ENCODE peak calls at places on chromosomes 16 and 17, in ten cellular contexts. F, C, H, W, Q, R, B, L, D and X are unnamed samples.

GRCh38 chr16:47492428-47493357 is 31.6 kb downstream of the PHKB start:
- DNase-seq in F (peak; percentile 76), C (peak; percentile 79), H (peak; percentile 28), W (no peak), Q (no peak), R (no peak), B (peak; percentile 23), L (peak; percentile 76), D (no peak), X (no peak)

GRCh38 chr16:81616321-81617020 is 162.6 kb upstream of the PLCG2 start:
- DNase-seq in F (peak; percentile 50), C (peak; percentile 90), H (peak; percentile 91), W (peak; percentile 30), Q (peak; percentile 35), R (peak; percentile 90), B (no peak), L (peak; percentile 22), D (peak; percentile 65), X (no peak)

GRCh38 chr17:2703181-2703580 is 8.4 kb downstream of the CLUH start:
- DNase-seq in F (no peak), C (no peak), H (no peak), W (no peak), Q (no peak), R (no peak), B (no peak), L (no peak), D (no peak), X (no peak)

GRCh38 chr16:28502290-28502689 is 4.3 kb downstream of the IL27 start:
- DNase-seq in F (no peak), C (no peak), H (no peak), W (no peak), Q (no peak), R (no peak), B (no peak), L (no peak), D (no peak), X (no peak)

GRCh38 chr16:89710709-89711564 is 9.4 kb upstream of the SPATA2L start:
- DNase-seq in F (no peak), C (no peak), H (no peak), W (no peak), Q (peak; percentile 16), R (no peak), B (no peak), L (no peak), D (no peak), X (no peak)

GRCh38 chr17:62179525-62180161 is 114.6 kb upstream of the MED13 start:
- DNase-seq in F (no peak), C (peak; percentile 74), H (no peak), W (peak; percentile 64), Q (no peak), R (no peak), B (no peak), L (peak; percentile 72), D (no peak), X (no peak)

GRCh38 chr16:78609542-78610253 is 510.2 kb downstream of the WWOX start:
- DNase-seq in F (no peak), C (no peak), H (no peak), W (no peak), Q (no peak), R (no peak), B (no peak), L (no peak), D (peak; percentile 18), X (no peak)

GRCh38 chr16:77273815-77274214 is 74.6 kb downstream of the SYCE1L start:
- DNase-seq in F (no peak), C (no peak), H (no peak), W (no peak), Q (no peak), R (no peak), B (no peak), L (peak; percentile 48), D (no peak), X (no peak)

GRCh38 chr16:69724981-69725479 is 1.3 kb downstream of the NQO1 start:
- DNase-seq in F (no peak), C (peak; percentile 33), H (no peak), W (no peak), Q (no peak), R (no peak), B (no peak), L (no peak), D (no peak), X (no peak)

GRCh38 chr17:82235056-82235774 is 6.4 kb downstream of the SLC16A3 start:
- DNase-seq in F (no peak), C (no peak), H (no peak), W (no peak), Q (no peak), R (no peak), B (no peak), L (no peak), D (no peak), X (no peak)

GRCh38 chr17:73814070-73814469 is 169.8 kb upstream of the SDK2 start:
- DNase-seq in F (no peak), C (no peak), H (no peak), W (no peak), Q (no peak), R (no peak), B (no peak), L (no peak), D (no peak), X (no peak)

GRCh38 chr17:18191071-18191667 is 7.5 kb downstream of the ALKBH5 start:
- DNase-seq in F (peak; percentile 90), C (no peak), H (no peak), W (no peak), Q (no peak), R (no peak), B (peak; percentile 15), L (peak; percentile 24), D (no peak), X (no peak)

GRCh38 chr17:81513669-81514484 is 1.3 kb upstream of the ACTG1 start:
- DNase-seq in F (peak; percentile 80), C (peak; percentile 78), H (peak; percentile 67), W (peak; percentile 67), Q (peak; percentile 85), R (no peak), B (no peak), L (peak; percentile 69), D (no peak), X (no peak)

GRCh38 chr17:39699818-39700147 is at the start of gene ERBB2:
- DNase-seq in F (peak; percentile 83), C (peak; percentile 81), H (no peak), W (peak; percentile 70), Q (peak; percentile 85), R (peak; percentile 86), B (no peak), L (peak; percentile 71), D (no peak), X (no peak)

GRCh38 chr17:71801301-71801700 is 319.5 kb upstream of the SOX9 start:
- DNase-seq in F (peak; percentile 15), C (no peak), H (no peak), W (no peak), Q (no peak), R (no peak), B (no peak), L (peak; percentile 67), D (no peak), X (no peak)

GRCh38 chr17:42305543-42306384 is 17.5 kb downstream of the STAT5A start:
- DNase-seq in F (no peak), C (no peak), H (peak; percentile 30), W (no peak), Q (no peak), R (no peak), B (no peak), L (no peak), D (no peak), X (no peak)

GRCh38 chr16:52237823-52238222 is 309.1 kb downstream of the TOX3 start:
- DNase-seq in F (no peak), C (no peak), H (no peak), W (no peak), Q (no peak), R (no peak), B (no peak), L (no peak), D (no peak), X (no peak)

GRCh38 chr16:11706180-11706742 is 36.4 kb downstream of the TXNDC11 start:
- DNase-seq in F (peak; percentile 50), C (no peak), H (no peak), W (no peak), Q (no peak), R (peak; percentile 63), B (no peak), L (peak; percentile 56), D (no peak), X (no peak)
- TF ChIP-seq CTCF in F (no peak), C (no peak), H (no peak), W (no peak), Q (no peak), R (no peak), B (no peak), L (no peak), D (no peak), X (no peak)

GRCh38 chr17:50507871-50508572 is at the start of gene MYCBPAP:
- DNase-seq in F (peak; percentile 79), C (peak; percentile 92), H (peak; percentile 92), W (peak; percentile 52), Q (peak; percentile 96), R (peak; percentile 87), B (peak; percentile 43), L (peak; percentile 68), D (peak; percentile 98), X (peak; percentile 85)
- TF ChIP-seq CTCF in F (no peak), C (no peak), H (no peak), W (peak; percentile 38), Q (no peak), R (peak; percentile 13), B (peak; percentile 26), L (no peak), D (no peak), X (no peak)

GRCh38 chr17:36657390-36657762 is 56.0 kb downstream of the MRM1 start:
- DNase-seq in F (no peak), C (no peak), H (no peak), W (no peak), Q (no peak), R (no peak), B (no peak), L (peak; percentile 1), D (no peak), X (no peak)

GRCh38 chr17:36665417-36665816 is 64.0 kb downstream of the MRM1 start:
- DNase-seq in F (no peak), C (no peak), H (no peak), W (peak; percentile 2), Q (no peak), R (no peak), B (no peak), L (peak; percentile 10), D (no peak), X (no peak)

GRCh38 chr17:36657763-36658490 is 56.5 kb downstream of the MRM1 start:
- DNase-seq in F (no peak), C (peak; percentile 52), H (peak; percentile 54), W (no peak), Q (peak; percentile 76), R (no peak), B (no peak), L (no peak), D (peak; percentile 64), X (no peak)

GRCh38 chr17:36661688-36662087 is 60.3 kb downstream of the MRM1 start:
- DNase-seq in F (no peak), C (no peak), H (no peak), W (no peak), Q (no peak), R (no peak), B (no peak), L (no peak), D (no peak), X (no peak)

GRCh38 chr17:36661047-36661666 is 59.8 kb downstream of the MRM1 start:
- DNase-seq in F (no peak), C (no peak), H (no peak), W (no peak), Q (no peak), R (no peak), B (no peak), L (no peak), D (peak; percentile 72), X (no peak)
- TF ChIP-seq CTCF in F (no peak), C (no peak), H (no peak), W (no peak), Q (no peak), R (no peak), B (no peak), L (no peak), D (no peak), X (no peak)

GRCh38 chr17:77741109-77741508 is 217.4 kb upstream of the TNRC6C start:
- DNase-seq in F (no peak), C (no peak), H (peak; percentile 64), W (no peak), Q (no peak), R (no peak), B (no peak), L (no peak), D (no peak), X (no peak)
- TF ChIP-seq CTCF in F (no peak), C (peak; percentile 36), H (peak; percentile 65), W (peak; percentile 60), Q (peak; percentile 61), R (peak; percentile 35), B (peak; percentile 14), L (peak; percentile 41), D (peak; percentile 51), X (peak; percentile 70)